ENCODE peak calls at places on chromosome 11, in five cellular contexts. R, G, A, Q and H are unnamed samples.

GRCh38 chr11:73481626-73482025 is 105.4 kb downstream of the RELT start:
- DNase-seq in Q (no peak), A (no peak), G (no peak), R (no peak), H (no peak)

GRCh38 chr11:70152244-70152643 is 50.9 kb upstream of the FADD start:
- DNase-seq in R (no peak), Q (no peak), G (no peak), A (no peak), H (no peak)

GRCh38 chr11:80365315-80365714 is 924.5 kb upstream of the TENM4 start:
- DNase-seq in A (no peak), Q (no peak), G (no peak), R (no peak), H (no peak)

GRCh38 chr11:64260147-64260708 is 8.9 kb downstream of the PLCB3 start:
- DNase-seq in Q (no peak), G (no peak), R (no peak), A (no peak), H (no peak)

GRCh38 chr11:68002943-68003845 is 703 bp downstream of the UNC93B1 start:
- DNase-seq in G (peak; percentile 31), R (no peak), Q (peak; percentile 53), A (peak; percentile 75), H (peak; percentile 94)

GRCh38 chr11:70066628-70067027 is 11.5 kb upstream of the ANO1 start:
- DNase-seq in R (peak; percentile 75), G (no peak), Q (no peak), A (no peak), H (peak; percentile 52)

GRCh38 chr11:125441648-125442410 is 54.2 kb downstream of the FEZ1 start:
- DNase-seq in R (no peak), A (no peak), G (no peak), Q (no peak), H (no peak)

GRCh38 chr11:6197466-6198200 is 1.4 kb upstream of the OR52W1 start:
- DNase-seq in R (peak; percentile 53), G (no peak), Q (no peak), A (no peak), H (no peak)

GRCh38 chr11:48064306-48064705 is 83.9 kb downstream of the PTPRJ start:
- DNase-seq in Q (no peak), A (no peak), R (no peak), G (no peak), H (peak; percentile 15)

GRCh38 chr11:38835986-38836385 is 2237.9 kb upstream of the RAG2 start:
- DNase-seq in G (no peak), A (no peak), Q (no peak), R (no peak), H (no peak)

GRCh38 chr11:21133244-21133643 is 463.9 kb downstream of the NELL1 start:
- DNase-seq in G (no peak), Q (no peak), A (no peak), R (no peak), H (no peak)

GRCh38 chr11:68521962-68522626 is 61.5 kb downstream of the PPP6R3 start:
- DNase-seq in R (no peak), Q (no peak), A (no peak), G (no peak), H (no peak)

GRCh38 chr11:129828301-129828836 is 12.7 kb downstream of the TMEM45B start:
- DNase-seq in R (no peak), A (peak; percentile 49), G (no peak), Q (no peak), H (no peak)

GRCh38 chr11:67651976-67652895 is 1.7 kb upstream of the ACY3 start:
- DNase-seq in A (no peak), G (no peak), Q (no peak), R (no peak), H (no peak)

GRCh38 chr11:134725211-134725610 is 313.2 kb upstream of the B3GAT1 start:
- DNase-seq in A (no peak), R (no peak), Q (no peak), G (no peak), H (no peak)

GRCh38 chr11:125481531-125481930 is 14.5 kb downstream of the FEZ1 start:
- DNase-seq in G (no peak), R (no peak), Q (no peak), A (no peak), H (no peak)

GRCh38 chr11:104772806-104773241 is 125.4 kb downstream of the CASP12 start:
- DNase-seq in A (no peak), R (no peak), Q (peak; percentile 21), G (peak; percentile 11), H (no peak)
- TF ChIP-seq POLR2A in A (no peak), R (no peak), Q (no peak), G (no peak), H (no peak)

GRCh38 chr11:120096326-120096725 is 41.6 kb downstream of the TRIM29 start:
- DNase-seq in R (no peak), G (no peak), A (no peak), Q (no peak), H (no peak)
- H3K27ac ChIP-seq in R (no peak overlapping the region), G (no peak overlapping the region), A (no peak overlapping the region), Q (no peak overlapping the region), H (no peak overlapping the region)

GRCh38 chr11:34356918-34357645 is 728 bp downstream of the ABTB2 start:
- DNase-seq in Q (peak; percentile 60), A (peak; percentile 63), G (peak; percentile 69), R (peak; percentile 91), H (peak; percentile 61)

GRCh38 chr11:34358666-34359547 is 1.1 kb upstream of the ABTB2 start:
- DNase-seq in A (peak; percentile 67), G (peak; percentile 83), R (peak; percentile 93), Q (peak; percentile 77), H (peak; percentile 90)

GRCh38 chr11:34356576-34356917 is 1.3 kb downstream of the ABTB2 start:
- DNase-seq in G (peak; percentile 41), R (peak; percentile 88), A (no peak), Q (peak; percentile 62), H (no peak)

GRCh38 chr11:34358258-34358665 is 452 bp upstream of the ABTB2 start:
- DNase-seq in Q (peak; percentile 82), G (peak; percentile 78), A (peak; percentile 59), R (peak; percentile 92), H (peak; percentile 56)

DNA sequence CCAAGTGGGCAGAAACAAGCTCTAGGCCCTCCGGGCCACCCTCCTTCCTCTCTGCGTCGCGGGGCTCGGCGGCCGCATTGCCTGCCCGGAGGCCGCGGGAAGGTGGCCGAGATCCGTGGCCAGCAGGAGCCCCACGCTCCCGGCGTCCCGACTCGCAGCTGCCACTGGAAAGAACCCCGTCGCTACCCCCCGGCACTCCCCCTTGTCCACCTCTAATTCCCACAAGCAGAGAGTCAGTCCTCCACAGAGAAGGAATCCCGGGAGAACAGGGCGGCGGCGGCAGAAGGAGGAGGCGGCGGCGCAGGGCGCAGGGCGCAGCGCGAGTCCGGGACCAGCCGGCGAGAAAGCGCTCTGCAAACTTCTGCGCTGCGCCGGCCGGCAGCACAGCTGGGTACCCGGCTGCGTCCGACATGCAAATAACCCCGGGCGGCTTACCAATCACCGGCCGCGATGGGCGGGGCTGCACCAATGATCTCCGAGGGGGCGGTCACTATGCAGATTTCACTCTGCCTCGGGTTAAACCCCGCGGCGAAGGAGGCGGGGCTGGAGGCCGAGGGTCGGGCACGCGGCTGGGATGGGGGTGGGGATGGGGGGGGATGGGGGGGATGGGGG is at the start of gene ABTB2:
- DNase-seq in Q (peak; percentile 97), G (peak; percentile 99), R (peak; percentile 99), A (peak; percentile 99), H (peak; percentile 98)
- TF ChIP-seq POLR2A in Q (peak; percentile 99), G (peak; percentile 91), R (peak; percentile 76), A (no peak), H (peak; percentile 94)

GRCh38 chr11:841981-842369 is 354 bp downstream of the POLR2L start:
- DNase-seq in Q (no peak), A (no peak), R (no peak), G (no peak), H (no peak)

GRCh38 chr11:839875-840617 is 2.3 kb downstream of the POLR2L start:
- DNase-seq in A (no peak), R (no peak), G (no peak), Q (peak; percentile 67), H (no peak)

GRCh38 chr11:843086-843704 is 543 bp downstream of the TSPAN4 start:
- DNase-seq in Q (no peak), A (no peak), R (no peak), G (no peak), H (no peak)

GRCh38 chr11:843818-844692 is 1.4 kb downstream of the TSPAN4 start:
- DNase-seq in A (peak; percentile 68), Q (peak; percentile 96), R (peak; percentile 99), G (peak; percentile 94), H (peak; percentile 96)

GRCh38 chr11:842370-843002 is at the start of the genes POLR2L and TSPAN4:
- DNase-seq in G (peak; percentile 88), A (peak; percentile 91), R (peak; percentile 97), Q (peak; percentile 94), H (peak; percentile 91)
- H3K27ac ChIP-seq in G (peak within 1 kb of the TSS; percentile 62), A (peak within 1 kb of the TSS; percentile 95), R (peak within 1 kb of the TSS; percentile 88), Q (peak within 1 kb of the TSS; percentile 99), H (peak within 1 kb of the TSS; percentile 94)

GRCh38 chr11:83159901-83160865 is 3.3 kb downstream of the PCF11 start:
- DNase-seq in A (peak; percentile 53), R (no peak), G (peak; percentile 21), Q (peak; percentile 23), H (peak; percentile 53)
- TF ChIP-seq POLR2A in A (no peak), R (no peak), G (no peak), Q (no peak), H (no peak)

GRCh38 chr11:44065851-44066731 is at the start of gene ACCS:
- DNase-seq in A (peak; percentile 96), Q (peak; percentile 97), G (peak; percentile 96), R (peak; percentile 99), H (peak; percentile 99)
- H3K27ac ChIP-seq in A (peak within 1 kb of the TSS; percentile 77), Q (peak within 1 kb of the TSS; percentile 93), G (peak within 1 kb of the TSS; percentile 79), R (peak within 1 kb of the TSS; percentile 91), H (peak within 1 kb of the TSS; percentile 90)

DNA sequence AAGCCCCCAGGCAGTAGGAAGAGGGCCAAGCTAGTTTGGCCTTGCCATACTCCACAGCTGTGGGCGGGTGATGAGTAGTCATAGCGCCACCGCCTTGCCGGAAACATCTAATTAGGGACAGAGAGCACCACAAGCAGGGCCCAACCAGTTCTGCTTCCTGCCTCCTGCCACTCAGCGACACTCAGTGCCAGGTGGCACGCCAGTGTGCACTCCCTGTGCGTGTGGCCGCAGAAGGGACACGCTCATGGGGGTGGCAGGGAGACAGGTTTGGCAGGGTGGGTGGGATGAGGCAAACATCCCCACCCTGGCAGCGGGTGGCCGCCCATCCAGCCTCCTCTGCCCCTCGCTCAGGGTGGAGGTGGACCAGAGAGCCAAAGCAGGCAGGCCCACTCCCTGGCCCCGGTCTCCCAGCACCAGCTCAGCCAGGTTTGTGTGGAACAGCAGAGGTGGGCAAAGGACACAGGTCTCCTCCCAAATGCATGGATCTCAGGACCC is 4.9 kb downstream of the OVOL1 start:
- DNase-seq in G (no peak), Q (no peak), A (peak; percentile 62), R (no peak), H (peak; percentile 62)
- TF ChIP-seq POLR2A in G (no peak), Q (no peak), A (no peak), R (no peak), H (peak; percentile 27)